ENCODE peak calls at places on chromosomes 2 and 18, in five cellular contexts. One of them, this sample, is unnamed.

GRCh38 chr18:45588831-45589558 is 26.3 kb upstream of the SLC14A2 start:
- DNase-seq in Caco-2: no peak
- DNase-seq in GM04503: peak
- DNase-seq in adipocyte: peak
- DNase-seq in germinal center: no peak
- DNase-seq in this sample: no peak

GRCh38 chr18:48540329-48541025 is 1.6 kb downstream of the CTIF start:
- DNase-seq in Caco-2: peak
- DNase-seq in GM04503: no peak
- DNase-seq in adipocyte: peak
- DNase-seq in germinal center: peak
- DNase-seq in this sample: no peak

GRCh38 chr18:54734059-54734458 is 94.2 kb upstream of the RAB27B start:
- DNase-seq in Caco-2: no peak
- DNase-seq in GM04503: peak
- DNase-seq in adipocyte: peak
- DNase-seq in germinal center: no peak
- DNase-seq in this sample: peak

GRCh38 chr18:11495441-11495840 is 114.0 kb upstream of the SLC35G4 start:
- DNase-seq in Caco-2: no peak
- DNase-seq in GM04503: no peak
- DNase-seq in adipocyte: no peak
- DNase-seq in germinal center: no peak
- DNase-seq in this sample: no peak

GRCh38 chr2:29347774-29348465 is 232.7 kb downstream of the CLIP4 start:
- DNase-seq in Caco-2: no peak
- DNase-seq in GM04503: no peak
- DNase-seq in adipocyte: no peak
- DNase-seq in germinal center: no peak
- DNase-seq in this sample: no peak

GRCh38 chr2:232892843-232893242 is 22.8 kb downstream of the SNORC start:
- DNase-seq in Caco-2: no peak
- DNase-seq in GM04503: no peak
- DNase-seq in adipocyte: no peak
- DNase-seq in germinal center: no peak
- DNase-seq in this sample: no peak

GRCh38 chr2:237766334-237766733 is 32.2 kb upstream of the RBM44 start:
- DNase-seq in Caco-2: no peak
- DNase-seq in GM04503: no peak
- DNase-seq in adipocyte: peak
- DNase-seq in germinal center: no peak
- DNase-seq in this sample: peak

GRCh38 chr2:124585277-124585676 is 560.2 kb downstream of the CNTNAP5 start:
- DNase-seq in Caco-2: no peak
- DNase-seq in GM04503: no peak
- DNase-seq in adipocyte: no peak
- DNase-seq in germinal center: no peak
- DNase-seq in this sample: no peak

GRCh38 chr2:165617720-165618119 is 148.2 kb downstream of the CSRNP3 start:
- DNase-seq in Caco-2: no peak
- DNase-seq in GM04503: no peak
- DNase-seq in adipocyte: no peak
- DNase-seq in germinal center: no peak
- DNase-seq in this sample: no peak

GRCh38 chr2:118577202-118577601 is 270.2 kb downstream of the EN1 start:
- DNase-seq in Caco-2: no peak
- DNase-seq in GM04503: peak
- DNase-seq in adipocyte: no peak
- DNase-seq in germinal center: no peak
- DNase-seq in this sample: no peak

GRCh38 chr2:36528761-36529392 is 69.1 kb downstream of the FEZ2 start:
- DNase-seq in Caco-2: no peak
- DNase-seq in GM04503: no peak
- DNase-seq in adipocyte: no peak
- DNase-seq in germinal center: no peak
- DNase-seq in this sample: no peak

GRCh38 chr2:130824492-130825061 is 12.1 kb upstream of the ARHGEF4 start:
- DNase-seq in Caco-2: no peak
- DNase-seq in GM04503: peak
- DNase-seq in adipocyte: peak
- DNase-seq in germinal center: peak
- DNase-seq in this sample: peak

GRCh38 chr2:237310515-237311114 is 103.3 kb downstream of the COL6A3 start:
- DNase-seq in Caco-2: no peak
- DNase-seq in GM04503: no peak
- DNase-seq in adipocyte: no peak
- DNase-seq in germinal center: no peak
- DNase-seq in this sample: no peak

GRCh38 chr2:105541189-105542050 is 142.6 kb upstream of the FHL2 start:
- DNase-seq in Caco-2: peak
- DNase-seq in GM04503: no peak
- DNase-seq in adipocyte: no peak
- DNase-seq in germinal center: no peak
- DNase-seq in this sample: no peak

GRCh38 chr2:224909885-224910517 is 132.3 kb downstream of the DOCK10 start:
- DNase-seq in Caco-2: no peak
- DNase-seq in GM04503: peak
- DNase-seq in adipocyte: peak
- DNase-seq in germinal center: no peak
- DNase-seq in this sample: peak

GRCh38 chr2:112582314-112582746 is 2.1 kb upstream of the CHCHD5 start:
- DNase-seq in Caco-2: peak
- DNase-seq in GM04503: no peak
- DNase-seq in adipocyte: peak
- DNase-seq in germinal center: peak
- DNase-seq in this sample: no peak

GRCh38 chr2:23541453-23542334 is 156.7 kb downstream of the KLHL29 start:
- DNase-seq in Caco-2: no peak
- DNase-seq in GM04503: no peak
- DNase-seq in adipocyte: peak
- DNase-seq in germinal center: no peak
- DNase-seq in this sample: no peak

GRCh38 chr2:234502919-234503285 is 6.0 kb upstream of the ARL4C start:
- DNase-seq in Caco-2: no peak
- DNase-seq in GM04503: no peak
- DNase-seq in adipocyte: no peak
- DNase-seq in germinal center: no peak
- DNase-seq in this sample: no peak

GRCh38 chr18:27136208-27136535 is 48.9 kb downstream of the CHST9 start:
- DNase-seq in Caco-2: peak
- DNase-seq in GM04503: no peak
- DNase-seq in adipocyte: no peak
- DNase-seq in germinal center: no peak
- DNase-seq in this sample: no peak

GRCh38 chr2:174259981-174260380 is 11.6 kb upstream of the OLA1 start:
- DNase-seq in Caco-2: no peak
- DNase-seq in GM04503: peak
- DNase-seq in adipocyte: peak
- DNase-seq in germinal center: no peak
- DNase-seq in this sample: no peak

GRCh38 chr18:58584219-58585127 is 44.4 kb downstream of the ALPK2 start:
- DNase-seq in Caco-2: no peak
- DNase-seq in GM04503: peak
- DNase-seq in adipocyte: peak
- DNase-seq in germinal center: no peak
- DNase-seq in this sample: no peak

GRCh38 chr2:69149631-69150215 is 136.7 kb downstream of the ANTXR1 start:
- DNase-seq in Caco-2: no peak
- DNase-seq in GM04503: peak
- DNase-seq in adipocyte: peak
- DNase-seq in germinal center: no peak
- DNase-seq in this sample: peak

GRCh38 chr2:102251042-102251848 is 60.1 kb upstream of the IL1RL1 start:
- DNase-seq in Caco-2: no peak
- DNase-seq in GM04503: no peak
- DNase-seq in adipocyte: peak
- DNase-seq in germinal center: peak
- DNase-seq in this sample: no peak

GRCh38 chr18:74715865-74716712 is 118.4 kb downstream of the ZNF407 start:
- DNase-seq in Caco-2: no peak
- DNase-seq in GM04503: no peak
- DNase-seq in adipocyte: no peak
- DNase-seq in germinal center: no peak
- DNase-seq in this sample: no peak

GRCh38 chr2:18777250-18777812 is 188.0 kb upstream of the NT5C1B start:
- DNase-seq in Caco-2: no peak
- DNase-seq in GM04503: no peak
- DNase-seq in adipocyte: no peak
- DNase-seq in germinal center: no peak
- DNase-seq in this sample: no peak

GRCh38 chr2:224479826-224480225 is 77.9 kb upstream of the FAM124B start:
- DNase-seq in Caco-2: no peak
- DNase-seq in GM04503: no peak
- DNase-seq in adipocyte: no peak
- DNase-seq in germinal center: no peak
- DNase-seq in this sample: no peak

GRCh38 chr2:220143336-220143735 is 515.9 kb downstream of the SLC4A3 start:
- DNase-seq in Caco-2: no peak
- DNase-seq in GM04503: peak
- DNase-seq in adipocyte: peak
- DNase-seq in germinal center: no peak
- DNase-seq in this sample: peak

GRCh38 chr18:35029770-35030169 is 11.4 kb upstream of the MAPRE2 start:
- DNase-seq in Caco-2: no peak
- DNase-seq in GM04503: no peak
- DNase-seq in adipocyte: no peak
- DNase-seq in germinal center: peak
- DNase-seq in this sample: no peak

GRCh38 chr2:135882415-135882814 is 6.2 kb upstream of the MCM6 start:
- DNase-seq in Caco-2: no peak
- DNase-seq in GM04503: no peak
- DNase-seq in adipocyte: no peak
- DNase-seq in germinal center: no peak
- DNase-seq in this sample: no peak

GRCh38 chr2:156156580-156156979 is 175.9 kb downstream of the NR4A2 start:
- DNase-seq in Caco-2: no peak
- DNase-seq in GM04503: no peak
- DNase-seq in adipocyte: no peak
- DNase-seq in germinal center: no peak
- DNase-seq in this sample: no peak

GRCh38 chr2:196742685-196743084 is 56.8 kb downstream of the GTF3C3 start:
- DNase-seq in Caco-2: no peak
- DNase-seq in GM04503: no peak
- DNase-seq in adipocyte: no peak
- DNase-seq in germinal center: no peak
- DNase-seq in this sample: no peak